ENCODE peak calls at places on chromosomes 4 and X, in four cellular contexts. F is thoracic aorta, K is heart left ventricle, L is right lobe of liver. E is an unnamed sample. For H3K4me1 and H3K36me3, the result is how much of the 10 kb centered on the place peaks cover.

GRCh38 chr4:4647041-4647440 is 105.2 kb upstream of the STX18 start:
- DNase-seq in L (no peak), F (no peak), K (no peak), E (no peak)

GRCh38 chrX:39308126-39308525 is 506.9 kb downstream of the MID1IP1 start:
- DNase-seq in F (no peak), L (no peak), K (no peak), E (no peak)

GRCh38 chr4:3321295-3321889 is 28.6 kb downstream of the RGS12 start:
- DNase-seq in K (peak), L (peak), F (no peak), E (no peak)

GRCh38 chr4:19583827-19584569 is 667.7 kb upstream of the SLIT2 start:
- DNase-seq in F (no peak), K (no peak), L (no peak), E (no peak)

GRCh38 chrX:13691845-13692334 is 3.0 kb downstream of the RAB9A start:
- DNase-seq in L (no peak), F (no peak), K (no peak), E (no peak)

GRCh38 chrX:111041018-111041462 is 55.0 kb upstream of the PAK3 start:
- DNase-seq in K (no peak), F (no peak), L (no peak), E (no peak)

GRCh38 chr4:175813126-175813715 is 1.2 kb upstream of the GPM6A start:
- DNase-seq in K (no peak), L (no peak), F (no peak), E (no peak)

GRCh38 chr4:38670939-38671593 is 7.1 kb downstream of the KLF3 start:
- DNase-seq in K (no peak), L (no peak), F (no peak), E (no peak)

GRCh38 chr4:67696061-67696460 is 4.9 kb downstream of the UBA6 start:
- DNase-seq in F (no peak), K (no peak), L (no peak), E (no peak)

GRCh38 chr4:11469900-11470708 is 41.4 kb upstream of the HS3ST1 start:
- DNase-seq in L (no peak), F (no peak), K (no peak), E (no peak)

GRCh38 chrX:26848511-26848910 is 614.6 kb downstream of the PPP4R3C start:
- DNase-seq in F (no peak), K (no peak), L (no peak), E (no peak)

GRCh38 chr4:26061248-26061986 is 147.4 kb downstream of the SMIM20 start:
- DNase-seq in L (no peak), K (no peak), F (no peak), E (no peak)

GRCh38 chr4:128737098-128737513 is 72.4 kb upstream of the JADE1 start:
- DNase-seq in K (peak), L (no peak), F (no peak), E (no peak)

GRCh38 chr4:21888195-21888976 is 60.2 kb downstream of the KCNIP4 start:
- DNase-seq in F (no peak), L (no peak), K (no peak), E (no peak)

GRCh38 chr4:121696641-121697461 is at the start of gene ANXA5:
- DNase-seq in F (peak), L (peak), K (peak), E (peak)

GRCh38 chr4:153465922-153466636 is at the start of gene TMEM131L:
- DNase-seq in L (peak), K (peak), F (no peak), E (peak)

GRCh38 chrX:19810370-19810769 is 77.0 kb downstream of the SH3KBP1 start:
- DNase-seq in F (no peak), K (no peak), L (no peak), E (no peak)

GRCh38 chrX:46260502-46260901 is 284.7 kb downstream of the ZNF674 start:
- DNase-seq in F (no peak), K (no peak), L (no peak), E (no peak)

GRCh38 chr4:120815361-120815760 is 107.2 kb downstream of the PRDM5 start:
- DNase-seq in K (no peak), L (no peak), F (no peak), E (no peak)

GRCh38 chr4:38128478-38129451 is 168.6 kb downstream of the PTTG2 start:
- DNase-seq in L (no peak), F (peak), K (peak), E (no peak)

GRCh38 chr4:154471924-154472323 is 19.7 kb downstream of the DCHS2 start:
- DNase-seq in F (no peak), L (no peak), K (no peak), E (no peak)

GRCh38 chr4:6423575-6423974 is 48.8 kb downstream of the PPP2R2C start:
- DNase-seq in F (no peak), L (no peak), K (no peak), E (no peak)
- H3K4me1 ChIP-seq in F (under half), L (under half), K (under half), E (under half)

GRCh38 chr4:102807345-102807744 is 20.0 kb downstream of the UBE2D3 start:
- DNase-seq in F (no peak), L (no peak), K (no peak), E (no peak)

GRCh38 chr4:102808009-102808408 is 19.3 kb downstream of the UBE2D3 start:
- DNase-seq in L (no peak), K (no peak), F (no peak), E (no peak)

GRCh38 chr4:102809691-102810090 is 17.7 kb downstream of the UBE2D3 start:
- DNase-seq in L (no peak), F (no peak), K (no peak), E (no peak)

DNA sequence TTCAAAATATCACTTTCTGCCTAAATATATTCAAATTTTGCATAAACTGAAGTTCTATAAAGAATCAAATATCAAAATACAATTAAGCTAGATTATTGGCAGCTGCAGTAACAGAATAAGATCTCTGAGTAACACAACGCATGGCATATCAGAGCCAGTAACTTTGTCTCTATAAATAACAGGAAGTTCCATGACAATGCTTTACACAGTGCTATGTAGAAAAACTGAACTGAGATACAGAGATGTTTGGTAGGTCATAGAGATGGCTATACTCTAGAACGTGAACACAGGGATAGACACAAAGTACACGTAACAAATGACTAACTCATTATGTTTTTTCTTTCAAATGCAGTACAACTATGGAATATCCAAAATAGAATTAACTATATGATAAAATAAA is 18.2 kb downstream of the UBE2D3 start:
- DNase-seq in L (no peak), K (no peak), F (no peak), E (no peak)
- H3K36me3 ChIP-seq in L (under half), K (under half), F (under half), E (under half)

GRCh38 chr4:81521708-81522107 is 50.0 kb upstream of the RASGEF1B start:
- DNase-seq in F (no peak), L (no peak), K (no peak), E (no peak)
- H3K4me1 ChIP-seq in F (under half), L (under half), K (under half), E (under half)

DNA sequence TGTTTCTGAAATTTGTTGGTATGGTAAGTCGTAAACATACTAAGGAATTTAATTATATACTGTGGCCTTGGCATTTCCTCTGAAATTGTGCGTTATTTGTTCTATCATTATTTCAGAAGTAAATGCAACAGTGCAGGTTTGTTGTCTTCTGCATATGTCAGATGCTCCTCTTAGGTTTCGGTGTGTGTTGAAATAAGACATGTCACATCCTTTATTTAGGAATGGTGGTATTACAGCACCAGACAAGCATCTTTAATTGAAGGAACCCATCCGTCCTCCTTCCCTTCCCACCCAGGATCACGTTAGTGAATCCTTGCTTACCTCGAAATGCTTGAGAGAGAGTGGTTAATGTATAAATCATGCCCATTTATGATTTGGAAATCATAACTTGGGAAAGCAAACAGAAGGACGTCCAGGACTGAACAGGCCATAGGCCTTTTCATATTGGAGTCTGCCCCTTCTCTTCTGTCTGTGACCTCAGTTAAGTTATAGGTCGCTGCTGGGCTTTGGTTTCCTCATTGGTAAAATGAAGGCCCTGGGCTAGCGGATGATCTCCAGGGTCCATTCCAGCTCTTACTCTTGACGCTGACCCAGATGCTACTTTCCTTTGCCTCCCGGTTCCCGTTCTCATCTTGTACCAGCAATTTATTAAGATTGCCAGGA is 134.1 kb downstream of the KLHL8 start:
- DNase-seq in F (no peak), L (no peak), K (no peak), E (no peak)
- H3K36me3 ChIP-seq in F (under half), L (under half), K (under half), E (under half)

GRCh38 chrX:148808825-148809224 is 308.4 kb downstream of the AFF2 start:
- DNase-seq in L (no peak), F (no peak), K (no peak), E (no peak)
- H3K4me1 ChIP-seq in L (under half), F (under half), K (under half), E (under half)

GRCh38 chrX:71296806-71297205 is 4.7 kb upstream of the ITGB1BP2 start:
- DNase-seq in F (no peak), L (no peak), K (no peak), E (no peak)

GRCh38 chrX:71298119-71298518 is 3.4 kb upstream of the ITGB1BP2 start:
- DNase-seq in L (no peak), K (no peak), F (no peak), E (no peak)

GRCh38 chrX:71304561-71304960 is 3.0 kb downstream of the ITGB1BP2 start:
- DNase-seq in F (no peak), K (no peak), L (no peak), E (no peak)

GRCh38 chrX:71301195-71301924 is at the start of gene ITGB1BP2:
- DNase-seq in L (no peak), F (peak), K (peak), E (no peak)

DNA sequence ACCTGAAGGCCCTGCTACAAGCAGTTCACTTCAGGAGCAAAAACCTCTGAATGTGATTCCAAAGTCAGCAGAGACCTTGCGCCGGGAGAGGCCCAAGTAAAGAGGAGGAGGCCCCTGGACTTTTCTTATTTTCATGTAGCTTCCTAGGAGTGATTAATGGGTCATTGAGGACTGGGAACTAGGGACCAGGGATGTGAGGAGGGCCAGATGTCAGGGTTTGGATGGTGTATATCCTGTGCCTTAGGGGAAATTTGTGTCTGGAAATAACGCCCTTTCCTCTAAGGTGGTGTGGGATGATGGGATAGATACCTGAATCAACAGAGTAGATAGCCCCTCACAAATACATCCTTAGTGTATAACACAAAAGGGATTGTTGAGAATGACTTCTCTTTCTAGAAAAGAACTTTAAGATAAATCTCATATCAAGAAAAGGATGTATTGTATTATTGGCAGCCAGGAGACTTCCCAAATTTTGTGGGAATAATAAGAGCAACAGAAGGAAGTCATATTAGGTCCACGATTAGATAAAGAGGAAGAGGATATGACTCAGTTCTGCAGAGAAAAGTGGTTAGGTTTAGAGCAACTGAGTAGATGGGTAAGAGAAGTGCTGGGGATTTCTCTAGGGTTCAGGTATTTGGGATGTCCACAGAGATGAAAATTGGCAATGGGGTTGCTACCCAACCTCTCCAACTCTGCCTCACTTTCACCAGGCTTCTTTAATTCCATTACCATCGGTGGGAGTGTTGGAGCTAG is 1.1 kb downstream of the ITGB1BP2 start:
- DNase-seq in K (no peak), F (no peak), L (no peak), E (no peak)
- H3K36me3 ChIP-seq in K (under half), F (under half), L (under half), E (under half)

GRCh38 chr4:122845066-122845465 is 18.4 kb downstream of the FGF2 start:
- DNase-seq in K (no peak), F (no peak), L (no peak), E (no peak)

GRCh38 chr4:122842392-122842791 is 15.8 kb downstream of the FGF2 start:
- DNase-seq in F (no peak), K (no peak), L (no peak), E (no peak)

GRCh38 chr4:122847931-122848330 is 21.3 kb downstream of the FGF2 start:
- DNase-seq in F (no peak), L (no peak), K (no peak), E (no peak)

GRCh38 chr4:122842984-122843531 is 16.4 kb downstream of the FGF2 start:
- DNase-seq in L (no peak), F (no peak), K (no peak), E (no peak)

DNA sequence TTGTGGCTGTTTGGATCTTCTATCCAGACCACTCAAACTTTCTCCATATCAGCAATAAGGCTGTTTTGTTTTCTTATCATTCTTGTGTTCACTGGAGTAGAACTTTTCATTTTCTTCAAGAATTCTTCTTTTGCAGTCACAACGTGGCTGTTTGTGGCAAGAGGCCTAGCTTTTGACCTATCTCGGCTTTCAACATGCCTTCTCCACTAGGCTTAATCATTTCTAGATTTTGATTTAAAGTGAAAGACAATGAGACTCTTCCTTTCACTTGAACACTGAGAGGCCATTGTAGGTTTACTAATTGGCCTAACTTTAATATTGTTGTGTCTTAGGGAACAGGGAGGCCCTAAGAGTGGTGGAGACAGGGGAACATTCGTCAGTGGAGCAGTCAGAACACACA is 19.1 kb downstream of the FGF2 start:
- DNase-seq in L (no peak), F (no peak), K (no peak), E (no peak)
- H3K4me1 ChIP-seq in L (under half), F (half or more), K (under half), E (under half)

GRCh38 chr4:39759569-39759968 is 61.6 kb downstream of the UBE2K start:
- DNase-seq in K (no peak), F (no peak), L (no peak), E (no peak)
- H3K36me3 ChIP-seq in K (under half), F (under half), L (under half), E (under half)

E was measured in Caco-2.